ENCODE peak calls at places on chromosomes 5 and 9, in nine cellular contexts. X is iris pigment epithelial cell; L is NCI-H187; P is GM12865; O is GM19239; H is midbrain; J is activated CD4-positive, alpha-beta memory T cell treated with anti-CD3 and anti-CD28 coated beads, Interleukin-2, amount 10 ng/mL, durations not matched to agents 7 days and 5 days; C is mucosa of descending colon; G is LoVo. Y is an unnamed sample.

GRCh38 chr9:82675605-82676004 is 387.3 kb downstream of the RASEF start:
- DNase-seq in X (no peak), L (no peak), P (no peak), O (no peak), H (no peak), J (no peak), C (no peak), G (no peak), Y (no peak)

GRCh38 chr9:113772121-113772885 is 103.8 kb upstream of the ZNF618 start:
- DNase-seq in X (peak), L (no peak), P (no peak), O (no peak), H (no peak), J (no peak), C (no peak), G (no peak), Y (peak)

GRCh38 chr9:19788152-19788551 is 685 bp downstream of the SLC24A2 start:
- DNase-seq in X (no peak), L (no peak), P (no peak), O (no peak), H (no peak), J (no peak), C (no peak), G (no peak), Y (no peak)

GRCh38 chr5:134103998-134104612 is 10.4 kb upstream of the TCF7 start:
- DNase-seq in X (no peak), L (no peak), P (peak), O (no peak), H (no peak), J (no peak), C (no peak), G (no peak), Y (no peak)

GRCh38 chr9:97703437-97704326 is 6.5 kb upstream of the XPA start:
- DNase-seq in X (peak), L (no peak), P (peak), O (no peak), H (no peak), J (peak), C (no peak), G (peak), Y (peak)

GRCh38 chr5:9888517-9888916 is 258.4 kb upstream of the TAS2R1 start:
- DNase-seq in X (peak), L (no peak), P (no peak), O (no peak), H (no peak), J (no peak), C (no peak), G (no peak), Y (peak)

GRCh38 chr9:3434594-3434993 is 91.2 kb downstream of the RFX3 start:
- DNase-seq in X (peak), L (no peak), P (no peak), O (no peak), H (no peak), J (no peak), C (no peak), G (no peak), Y (peak)

GRCh38 chr9:21096172-21096900 is 18.6 kb upstream of the IFNB1 start:
- DNase-seq in X (peak), L (no peak), P (peak), O (peak), H (no peak), J (peak), C (no peak), G (peak), Y (peak)

GRCh38 chr5:159518361-159518760 is 188.1 kb upstream of the IL12B start:
- DNase-seq in X (no peak), L (no peak), P (no peak), O (no peak), H (no peak), J (no peak), C (no peak), G (no peak), Y (peak)

GRCh38 chr5:44900273-44900954 is 91.7 kb downstream of the MRPS30 start:
- DNase-seq in X (no peak), L (no peak), P (no peak), O (no peak), H (no peak), J (no peak), C (no peak), G (no peak), Y (no peak)

GRCh38 chr5:158287643-158288228 is 428.8 kb upstream of the CLINT1 start:
- DNase-seq in X (peak), L (no peak), P (no peak), O (no peak), H (no peak), J (no peak), C (peak), G (no peak), Y (peak)

GRCh38 chr9:116048072-116048471 is 105.5 kb upstream of the PAPPA start:
- DNase-seq in X (no peak), L (no peak), P (no peak), O (no peak), H (no peak), J (no peak), C (no peak), G (no peak), Y (no peak)